ENCODE peak calls at places on chromosomes 11 and 22, in eight cellular contexts. V is IMR-90; Y is CD8-positive, alpha-beta T cell; N is aorta; H is mesendoderm; L is kidney; T is hepatocyte; Q is adipocyte. G is an unnamed sample.

GRCh38 chr11:13276454-13276851 is 1.1 kb upstream of the BMAL1 start:
- DNase-seq in V (no peak), Y (no peak), N (no peak), H (no peak), L (no peak), T (no peak), Q (no peak), G (no peak)

GRCh38 chr11:66705587-66706335 is 23.3 kb downstream of the SPTBN2 start:
- DNase-seq in V (no peak), Y (no peak), N (no peak), H (no peak), L (no peak), T (no peak), Q (no peak), G (no peak)

GRCh38 chr22:44068422-44069191 is 44.5 kb downstream of the PARVB start:
- DNase-seq in V (no peak), Y (no peak), N (peak; percentile 73), H (no peak), L (no peak), T (no peak), Q (no peak), G (no peak)

GRCh38 chr22:22431271-22432220 is 77.0 kb downstream of the ZNF280B start:
- DNase-seq in V (peak; percentile 34), Y (peak; percentile 63), N (peak; percentile 58), H (peak; percentile 69), L (no peak), T (peak; percentile 84), Q (peak; percentile 65), G (peak; percentile 15)

GRCh38 chr11:48020092-48020755 is 39.9 kb downstream of the PTPRJ start:
- DNase-seq in V (no peak), Y (no peak), N (no peak), H (no peak), L (no peak), T (no peak), Q (no peak), G (no peak)

GRCh38 chr11:59755701-59756495 is 722 bp downstream of the STX3 start:
- DNase-seq in V (peak; percentile 63), Y (peak; percentile 63), N (peak; percentile 91), H (peak; percentile 90), L (peak; percentile 92), T (peak; percentile 88), Q (peak; percentile 80), G (peak; percentile 64)

GRCh38 chr11:45320366-45320765 is 34.2 kb upstream of the SYT13 start:
- DNase-seq in V (no peak), Y (no peak), N (no peak), H (no peak), L (no peak), T (no peak), Q (no peak), G (no peak)

GRCh38 chr11:88508808-88509581 is 171.5 kb upstream of the CTSC start:
- DNase-seq in V (no peak), Y (no peak), N (peak; percentile 52), H (peak; percentile 69), L (peak; percentile 80), T (peak; percentile 59), Q (peak; percentile 55), G (no peak)

GRCh38 chr22:47850644-47851151 is 1088.2 kb downstream of the TBC1D22A start:
- DNase-seq in V (no peak), Y (no peak), N (no peak), H (peak; percentile 66), L (no peak), T (peak; percentile 28), Q (no peak), G (no peak)

GRCh38 chr11:67274768-67275605 is 8.7 kb downstream of the GRK2 start:
- DNase-seq in V (no peak), Y (no peak), N (peak; percentile 56), H (no peak), L (peak; percentile 90), T (no peak), Q (no peak), G (no peak)

GRCh38 chr11:18668131-18668530 is 30.4 kb upstream of the TMEM86A start:
- DNase-seq in V (no peak), Y (no peak), N (no peak), H (peak; percentile 28), L (no peak), T (no peak), Q (no peak), G (no peak)

GRCh38 chr11:6249822-6250555 is 9.6 kb upstream of the CCKBR start:
- DNase-seq in V (peak; percentile 85), Y (no peak), N (peak; percentile 90), H (peak; percentile 95), L (no peak), T (peak; percentile 78), Q (peak; percentile 89), G (no peak)

GRCh38 chr11:27506200-27507182 is at the start of gene LIN7C:
- DNase-seq in V (peak; percentile 92), Y (peak; percentile 94), N (peak; percentile 97), H (peak; percentile 99), L (peak; percentile 98), T (peak; percentile 98), Q (peak; percentile 99), G (peak; percentile 95)

GRCh38 chr11:134893810-134894685 is 482.0 kb upstream of the B3GAT1 start:
- DNase-seq in V (no peak), Y (no peak), N (no peak), H (no peak), L (no peak), T (no peak), Q (no peak), G (no peak)

GRCh38 chr11:21323617-21324016 is 654.2 kb downstream of the NELL1 start:
- DNase-seq in V (no peak), Y (no peak), N (no peak), H (peak; percentile 36), L (no peak), T (no peak), Q (no peak), G (peak; percentile 72)

GRCh38 chr11:62689421-62690183 is at the start of gene LRRN4CL:
- DNase-seq in V (peak; percentile 86), Y (no peak), N (peak; percentile 77), H (no peak), L (no peak), T (peak; percentile 60), Q (peak; percentile 94), G (no peak)

GRCh38 chr22:38205261-38206128 is 3.7 kb downstream of the MAFF start:
- DNase-seq in V (peak; percentile 79), Y (no peak), N (peak; percentile 96), H (no peak), L (peak; percentile 90), T (peak; percentile 64), Q (peak; percentile 78), G (no peak)

DNA sequence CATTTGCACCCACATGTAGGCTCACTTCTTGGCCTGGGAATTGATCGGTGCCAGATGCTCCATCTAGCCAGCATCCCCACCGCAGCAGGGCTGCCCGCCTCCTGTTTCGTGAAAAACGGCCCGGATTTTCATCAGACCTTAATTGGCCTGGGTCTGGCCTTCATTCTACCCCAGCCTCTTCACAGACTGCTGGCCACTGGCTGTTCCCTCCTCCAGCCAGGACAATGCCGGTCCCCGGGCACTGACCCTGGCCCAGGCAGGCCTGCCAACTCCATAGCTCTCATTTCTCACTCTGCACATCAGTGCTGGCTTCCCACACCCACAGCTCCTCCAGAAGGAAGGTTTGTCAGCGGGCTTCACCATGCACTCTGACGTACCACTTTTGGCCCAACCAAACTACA is 27.9 kb downstream of the TIMP3 start:
- DNase-seq in V (no peak), Y (no peak), N (no peak), H (no peak), L (no peak), T (no peak), Q (no peak), G (no peak)
- H3K4me1 ChIP-seq in V (no peaks in the 10 kb centered on the region), Y (no peaks in the 10 kb centered on the region), N (no peaks in the 10 kb centered on the region), H (peaks cover 2% of the 10 kb centered on the region), L (peaks cover 40% of the 10 kb centered on the region), T (peaks cover 19% of the 10 kb centered on the region), Q (peaks cover 17% of the 10 kb centered on the region), G (no peaks in the 10 kb centered on the region)

DNA sequence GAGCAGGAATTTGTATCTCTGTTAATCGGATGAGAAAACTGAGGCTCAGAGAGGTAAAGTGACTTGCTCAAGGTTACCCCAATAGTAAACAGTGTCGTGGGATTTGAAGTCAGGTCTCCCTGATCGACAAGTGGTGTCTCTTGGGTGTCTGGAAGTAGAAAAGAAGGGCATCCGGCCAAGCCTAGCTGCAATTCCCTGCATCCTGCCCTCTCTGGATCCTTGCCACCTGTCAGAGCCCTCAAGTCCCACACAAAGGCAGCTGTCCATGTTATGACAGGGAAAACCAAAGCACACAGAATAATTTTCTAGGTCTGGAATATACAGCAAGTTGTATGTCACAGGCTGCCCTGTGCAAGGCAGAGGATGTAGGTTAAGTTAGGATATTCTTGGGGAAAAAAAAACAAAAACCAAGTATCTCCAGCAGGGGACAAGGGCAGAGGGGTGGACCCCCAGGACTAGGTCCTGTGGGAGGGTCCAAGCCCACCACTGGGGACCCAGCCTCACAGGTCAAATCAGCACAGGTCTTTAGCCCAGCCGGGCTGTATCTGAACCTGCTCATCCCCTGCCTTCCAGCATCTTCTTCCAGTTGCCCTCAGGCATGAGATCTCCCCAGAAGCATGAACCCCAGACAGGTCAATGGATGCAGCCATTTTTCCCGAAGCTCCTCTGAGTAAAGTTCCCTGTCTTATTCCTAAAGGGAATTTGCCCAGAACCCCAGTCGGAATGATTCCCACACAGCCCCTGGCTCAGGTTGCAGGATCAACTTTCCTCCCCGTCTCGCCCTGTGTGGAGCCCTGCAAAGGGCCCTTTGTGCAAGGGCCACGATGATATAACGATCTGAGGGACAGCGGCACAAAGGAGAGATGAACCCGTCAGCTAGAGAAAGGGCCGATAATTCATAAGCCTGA is 15.1 kb downstream of the USH1C start:
- DNase-seq in V (no peak), Y (no peak), N (no peak), H (no peak), L (no peak), T (no peak), Q (no peak), G (no peak)
- H3K4me1 ChIP-seq in V (no peaks in the 10 kb centered on the region), Y (no peaks in the 10 kb centered on the region), N (no peaks in the 10 kb centered on the region), H (no peaks in the 10 kb centered on the region), L (peaks cover 20% of the 10 kb centered on the region), T (peaks cover 21% of the 10 kb centered on the region), Q (peaks cover 11% of the 10 kb centered on the region), G (no peaks in the 10 kb centered on the region)

GRCh38 chr11:96318850-96319249 is 24.1 kb downstream of the MAML2 start:
- DNase-seq in V (no peak), Y (no peak), N (no peak), H (no peak), L (no peak), T (no peak), Q (no peak), G (no peak)
- H3K4me1 ChIP-seq in V (peaks cover 28% of the 10 kb centered on the region), Y (peaks cover 70% of the 10 kb centered on the region), N (peaks cover 16% of the 10 kb centered on the region), H (peaks cover 1% of the 10 kb centered on the region), L (peaks cover 28% of the 10 kb centered on the region), T (peaks cover 28% of the 10 kb centered on the region), Q (peaks cover 74% of the 10 kb centered on the region), G (peaks cover 4% of the 10 kb centered on the region)

GRCh38 chr11:11622772-11623531 is 1.1 kb upstream of the GALNT18 start:
- DNase-seq in V (no peak), Y (no peak), N (no peak), H (no peak), L (no peak), T (peak; percentile 63), Q (no peak), G (no peak)

GRCh38 chr11:11618973-11619435 is 2.8 kb downstream of the GALNT18 start:
- DNase-seq in V (no peak), Y (no peak), N (no peak), H (no peak), L (no peak), T (peak; percentile 13), Q (no peak), G (peak; percentile 25)

GRCh38 chr11:11621881-11622706 is at the start of gene GALNT18:
- DNase-seq in V (peak; percentile 90), Y (peak; percentile 37), N (peak; percentile 94), H (peak; percentile 97), L (peak; percentile 98), T (peak; percentile 98), Q (peak; percentile 93), G (peak; percentile 91)

GRCh38 chr11:11620251-11620965 is 1.4 kb downstream of the GALNT18 start:
- DNase-seq in V (peak; percentile 12), Y (no peak), N (peak; percentile 67), H (peak; percentile 51), L (peak; percentile 91), T (peak; percentile 60), Q (peak; percentile 5), G (peak; percentile 81)

GRCh38 chr11:11620966-11621880 is 582 bp downstream of the GALNT18 start:
- DNase-seq in V (peak; percentile 44), Y (no peak), N (peak; percentile 61), H (no peak), L (peak; percentile 80), T (peak; percentile 61), Q (peak; percentile 40), G (peak; percentile 58)
- H3K4me1 ChIP-seq in V (peaks cover 4% of the 10 kb centered on the region), Y (no peaks in the 10 kb centered on the region), N (no peaks in the 10 kb centered on the region), H (peaks cover 4% of the 10 kb centered on the region), L (peaks cover 24% of the 10 kb centered on the region), T (peaks cover 9% of the 10 kb centered on the region), Q (peaks cover 13% of the 10 kb centered on the region), G (peaks cover 16% of the 10 kb centered on the region)